ENCODE peak calls at places on chromosome 12, in eight cellular contexts. N, W, A, P, U, K, S and L are unnamed samples.

GRCh38 chr12:19212245-19212644 is 82.7 kb downstream of the PLEKHA5 start:
- DNase-seq in S (no peak), W (no peak), P (no peak), U (no peak), K (no peak), N (no peak), A (no peak), L (no peak)

GRCh38 chr12:64457036-64457435 is 5.1 kb downstream of the TBK1 start:
- DNase-seq in S (peak), P (no peak), A (no peak), W (no peak), N (no peak), U (no peak), K (no peak), L (no peak)

GRCh38 chr12:69027411-69027811 is 94.4 kb upstream of the CPM start:
- DNase-seq in N (no peak), U (no peak), S (no peak), W (no peak), P (no peak), K (peak), A (no peak), L (no peak)

GRCh38 chr12:45415393-45415817 is 199.5 kb downstream of the ANO6 start:
- DNase-seq in S (no peak), K (peak), U (no peak), A (no peak), P (no peak), W (peak), N (no peak), L (peak)

GRCh38 chr12:107368586-107368985 is 275.2 kb upstream of the CRY1 start:
- DNase-seq in K (no peak), W (no peak), A (no peak), P (no peak), S (no peak), U (no peak), N (no peak), L (no peak)

GRCh38 chr12:1946311-1946710 is 27.9 kb upstream of the CACNA2D4 start:
- DNase-seq in A (no peak), U (no peak), W (no peak), P (no peak), S (no peak), N (no peak), K (no peak), L (no peak)

GRCh38 chr12:116454950-116455447 is 104.2 kb upstream of the MAP1LC3B2 start:
- DNase-seq in N (no peak), S (no peak), K (peak), P (no peak), A (no peak), W (peak), U (no peak), L (no peak)

GRCh38 chr12:52360106-52360662 is 7.1 kb downstream of the KRT85 start:
- DNase-seq in W (no peak), P (no peak), K (no peak), U (no peak), A (no peak), S (no peak), N (no peak), L (no peak)

GRCh38 chr12:87687362-87687761 is 341.8 kb downstream of the C12orf50 start:
- DNase-seq in U (no peak), N (no peak), K (peak), S (no peak), P (no peak), A (no peak), W (no peak), L (no peak)

GRCh38 chr12:57235012-57235727 is 5.7 kb downstream of the SHMT2 start:
- DNase-seq in P (no peak), N (no peak), U (no peak), S (peak), A (no peak), W (no peak), K (peak), L (peak)

GRCh38 chr12:132081423-132081822 is 62.7 kb downstream of the DDX51 start:
- DNase-seq in W (no peak), S (no peak), K (no peak), N (no peak), U (no peak), A (no peak), P (no peak), L (no peak)

GRCh38 chr12:120677765-120678473 is 9.0 kb upstream of the MLEC start:
- DNase-seq in K (peak), A (no peak), U (no peak), W (no peak), S (no peak), N (no peak), P (no peak), L (no peak)

GRCh38 chr12:130966443-130967030 is 12.8 kb downstream of the ADGRD1 start:
- DNase-seq in S (no peak), P (no peak), K (no peak), A (no peak), W (no peak), U (no peak), N (no peak), L (no peak)

GRCh38 chr12:108017658-108018057 is 111.4 kb upstream of the WSCD2 start:
- DNase-seq in N (no peak), P (no peak), A (peak), W (no peak), S (no peak), K (no peak), U (no peak), L (no peak)

GRCh38 chr12:22437031-22437806 is 102.7 kb upstream of the ST8SIA1 start:
- DNase-seq in K (peak), S (no peak), W (no peak), A (no peak), N (no peak), P (no peak), U (peak), L (no peak)

GRCh38 chr12:108850854-108851573 is 6.4 kb downstream of the SSH1 start:
- DNase-seq in P (no peak), N (no peak), U (no peak), K (peak), S (no peak), W (no peak), A (no peak), L (peak)

GRCh38 chr12:122021193-122021821 is 377 bp upstream of the BCL7A start:
- DNase-seq in S (no peak), N (peak), K (peak), P (no peak), U (peak), A (no peak), W (no peak), L (no peak)

GRCh38 chr12:126338031-126338441 is 1272.8 kb downstream of the AACS start:
- DNase-seq in P (no peak), K (no peak), N (no peak), A (peak), W (no peak), S (no peak), U (no peak), L (no peak)

GRCh38 chr12:34396861-34397590 is 374.7 kb downstream of the ALG10 start:
- DNase-seq in S (peak), U (no peak), P (no peak), N (peak), W (no peak), K (no peak), A (no peak), L (peak)

GRCh38 chr12:28130625-28131598 is 59.3 kb upstream of the CCDC91 start:
- DNase-seq in N (no peak), A (no peak), P (no peak), U (no peak), S (no peak), K (peak), W (peak), L (no peak)

GRCh38 chr12:132237772-132238486 is 91.5 kb downstream of the GALNT9 start:
- DNase-seq in A (no peak), W (no peak), N (no peak), K (no peak), U (no peak), S (no peak), P (no peak), L (peak)

GRCh38 chr12:16062611-16063010 is 151.5 kb downstream of the DERA start:
- DNase-seq in U (no peak), A (no peak), K (no peak), N (no peak), P (no peak), S (no peak), W (no peak), L (no peak)

GRCh38 chr12:106170285-106170684 is 31.5 kb upstream of the NUAK1 start:
- DNase-seq in A (no peak), U (no peak), K (peak), P (no peak), W (no peak), S (no peak), N (no peak), L (no peak)

GRCh38 chr12:109728921-109729836 is 15.6 kb downstream of the FAM222A start:
- DNase-seq in S (peak), U (no peak), P (no peak), A (peak), K (no peak), N (no peak), W (no peak), L (no peak)

GRCh38 chr12:68374315-68374982 is 42.3 kb upstream of the MDM1 start:
- DNase-seq in P (no peak), S (peak), W (no peak), K (no peak), A (no peak), N (no peak), U (no peak), L (no peak)

GRCh38 chr12:102439391-102440108 is 40.8 kb downstream of the IGF1 start:
- DNase-seq in N (no peak), S (no peak), W (no peak), K (no peak), U (no peak), A (no peak), P (no peak), L (no peak)

GRCh38 chr12:124636138-124636968 is 68.9 kb upstream of the NCOR2 start:
- DNase-seq in W (peak), K (peak), U (no peak), N (no peak), A (peak), S (peak), P (no peak), L (no peak)

GRCh38 chr12:26978801-26979200 is 35.4 kb downstream of the TM7SF3 start:
- DNase-seq in U (no peak), P (peak), S (no peak), W (no peak), A (no peak), K (no peak), N (no peak), L (no peak)

GRCh38 chr12:16348435-16349131 is 1.1 kb downstream of the MGST1 start:
- DNase-seq in P (no peak), K (peak), U (no peak), S (no peak), W (no peak), A (no peak), N (no peak), L (no peak)

GRCh38 chr12:113030875-113031525 is 25.5 kb upstream of the DTX1 start:
- DNase-seq in S (no peak), P (peak), N (no peak), K (peak), U (peak), A (peak), W (peak), L (no peak)

GRCh38 chr12:96204381-96204780 is 10.2 kb downstream of the ELK3 start:
- DNase-seq in W (no peak), P (no peak), A (no peak), S (no peak), N (no peak), K (no peak), U (no peak), L (no peak)

GRCh38 chr12:117339104-117339503 is 22.3 kb downstream of the NOS1 start:
- DNase-seq in U (no peak), W (no peak), N (no peak), K (peak), S (no peak), P (no peak), A (no peak), L (no peak)

GRCh38 chr12:28088566-28089277 is 101.5 kb upstream of the CCDC91 start:
- DNase-seq in S (no peak), P (no peak), W (no peak), K (peak), N (no peak), U (no peak), A (no peak), L (no peak)

GRCh38 chr12:105814283-105814682 is 324.5 kb downstream of the NUAK1 start:
- DNase-seq in K (no peak), W (no peak), U (no peak), N (no peak), P (no peak), A (no peak), S (no peak), L (no peak)

GRCh38 chr12:49636574-49636973 is 13.2 kb downstream of the PRPF40B start:
- DNase-seq in K (no peak), N (no peak), S (no peak), W (no peak), U (no peak), P (no peak), A (no peak), L (peak)

GRCh38 chr12:66087365-66087943 is 43.1 kb downstream of the LLPH start:
- DNase-seq in K (peak), A (peak), U (peak), S (peak), N (peak), W (peak), P (peak), L (peak)

GRCh38 chr12:114274131-114274530 is 131.8 kb downstream of the TBX5 start:
- DNase-seq in P (no peak), U (no peak), N (no peak), K (no peak), S (no peak), W (peak), A (peak), L (no peak)